ENCODE peak calls at places on chromosomes 13 and 19, in four cellular contexts. B, D, M and Q are unnamed samples.

GRCh38 chr13:25847635-25848616 is 203.9 kb downstream of the SHISA2 start:
- DNase-seq in B (no peak), D (no peak), M (no peak), Q (no peak)

GRCh38 chr19:12867120-12868099 is 13.8 kb downstream of the DNASE2 start:
- DNase-seq in B (no peak), D (no peak), M (peak; percentile 96), Q (peak; percentile 53)

GRCh38 chr19:14479309-14479984 is 4.3 kb upstream of the PTGER1 start:
- DNase-seq in B (no peak), D (no peak), M (no peak), Q (no peak)

GRCh38 chr13:45781553-45782326 is 69.8 kb downstream of the SIAH3 start:
- DNase-seq in B (no peak), D (no peak), M (no peak), Q (no peak)

GRCh38 chr19:16320987-16321386 is 3.6 kb upstream of the KLF2 start:
- DNase-seq in B (no peak), D (no peak), M (no peak), Q (no peak)

GRCh38 chr19:17749912-17750317 is 1.4 kb upstream of the FCHO1 start:
- DNase-seq in B (no peak), D (no peak), M (no peak), Q (no peak)

GRCh38 chr13:113651511-113652403 is 6.2 kb downstream of the ATP4B start:
- DNase-seq in B (no peak), D (no peak), M (no peak), Q (no peak)

GRCh38 chr13:108276060-108276459 is 6.5 kb downstream of the TNFSF13B start:
- DNase-seq in B (no peak), D (no peak), M (no peak), Q (no peak)

GRCh38 chr13:45786293-45786920 is 65.1 kb downstream of the SIAH3 start:
- DNase-seq in B (no peak), D (no peak), M (no peak), Q (no peak)

GRCh38 chr13:113653264-113654174 is 4.5 kb downstream of the ATP4B start:
- DNase-seq in B (no peak), D (no peak), M (no peak), Q (no peak)

GRCh38 chr13:48456546-48456945 is 43.6 kb upstream of the LPAR6 start:
- DNase-seq in B (no peak), D (no peak), M (no peak), Q (no peak)

GRCh38 chr13:25806304-25806974 is 245.4 kb downstream of the SHISA2 start:
- DNase-seq in B (no peak), D (no peak), M (no peak), Q (no peak)

GRCh38 chr13:54175470-54175869 is 1146.9 kb downstream of the OLFM4 start:
- DNase-seq in B (no peak), D (no peak), M (no peak), Q (no peak)

GRCh38 chr13:47592256-47592655 is 408.8 kb downstream of the SUCLA2 start:
- DNase-seq in B (no peak), D (no peak), M (no peak), Q (no peak)

GRCh38 chr19:48615145-48616040 is 517 bp upstream of the FAM83E start:
- DNase-seq in B (no peak), D (no peak), M (no peak), Q (no peak)

GRCh38 chr19:55467236-55468053 is 2.9 kb upstream of the C19orf85 start:
- DNase-seq in B (no peak), D (no peak), M (peak; percentile 90), Q (no peak)

GRCh38 chr19:10191347-10191746 is 3.4 kb downstream of the DNMT1 start:
- DNase-seq in B (no peak), D (no peak), M (no peak), Q (peak; percentile 59)

GRCh38 chr13:97492684-97493371 is 58.9 kb downstream of the RAP2A start:
- DNase-seq in B (no peak), D (no peak), M (no peak), Q (no peak)

GRCh38 chr13:46687810-46688209 is 109.2 kb downstream of the ESD start:
- DNase-seq in B (no peak), D (no peak), M (no peak), Q (no peak)

GRCh38 chr19:1401138-1401888 is at the start of gene GAMT:
- DNase-seq in B (no peak), D (no peak), M (peak; percentile 79), Q (no peak)

GRCh38 chr19:43499042-43499441 is 5.5 kb downstream of the PHLDB3 start:
- DNase-seq in B (no peak), D (no peak), M (no peak), Q (no peak)

GRCh38 chr19:13699786-13700185 is 64.5 kb upstream of the MRI1 start:
- DNase-seq in B (no peak), D (no peak), M (no peak), Q (no peak)

GRCh38 chr19:56667311-56667870 is 4.2 kb downstream of the ZNF835 start:
- DNase-seq in B (no peak), D (no peak), M (no peak), Q (no peak)

GRCh38 chr13:45412274-45413049 is 5.7 kb downstream of the SLC25A30 start:
- DNase-seq in B (no peak), D (no peak), M (no peak), Q (no peak)

GRCh38 chr19:35109395-35110112 is 6.1 kb upstream of the FXYD3 start:
- DNase-seq in B (peak; percentile 44), D (no peak), M (no peak), Q (peak; percentile 71)

GRCh38 chr13:93552596-93552995 is 326.0 kb downstream of the GPC6 start:
- DNase-seq in B (no peak), D (no peak), M (no peak), Q (no peak)

GRCh38 chr13:32165791-32166190 is 134.2 kb downstream of the FRY start:
- DNase-seq in B (no peak), D (no peak), M (no peak), Q (no peak)

DNA sequence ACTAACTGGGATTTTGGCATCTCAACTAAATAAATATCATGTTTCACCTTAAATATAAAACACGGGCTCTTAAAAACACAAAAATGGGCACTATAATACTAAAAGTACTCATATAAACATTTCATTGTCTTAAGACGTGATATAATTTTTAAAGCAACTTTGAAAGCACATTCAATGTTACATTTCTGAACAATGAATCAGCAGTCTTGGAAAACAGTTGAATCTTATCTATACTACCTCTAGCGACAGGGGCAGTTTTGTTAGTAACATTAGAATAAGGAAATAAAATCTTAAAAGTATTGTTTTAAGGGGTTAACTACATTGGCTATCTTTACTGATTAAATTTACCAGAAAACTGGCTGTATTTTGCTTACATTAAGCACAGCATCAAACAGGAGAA is 156.9 kb downstream of the UGGT2 start:
- DNase-seq in B (no peak), D (no peak), M (no peak), Q (no peak)
- TF ChIP-seq POLR2A in B (no peak), D (no peak), M (no peak), Q (no peak)

GRCh38 chr13:94999871-95000270 is 287.5 kb upstream of the SOX21 start:
- DNase-seq in B (no peak), D (no peak), M (no peak), Q (no peak)

GRCh38 chr13:94997126-94997525 is 284.8 kb upstream of the SOX21 start:
- DNase-seq in B (no peak), D (no peak), M (no peak), Q (no peak)

GRCh38 chr13:95002968-95003813 is 290.8 kb upstream of the SOX21 start:
- DNase-seq in B (no peak), D (no peak), M (no peak), Q (no peak)

GRCh38 chr13:95005300-95005699 is 293.0 kb upstream of the SOX21 start:
- DNase-seq in B (no peak), D (no peak), M (no peak), Q (no peak)

DNA sequence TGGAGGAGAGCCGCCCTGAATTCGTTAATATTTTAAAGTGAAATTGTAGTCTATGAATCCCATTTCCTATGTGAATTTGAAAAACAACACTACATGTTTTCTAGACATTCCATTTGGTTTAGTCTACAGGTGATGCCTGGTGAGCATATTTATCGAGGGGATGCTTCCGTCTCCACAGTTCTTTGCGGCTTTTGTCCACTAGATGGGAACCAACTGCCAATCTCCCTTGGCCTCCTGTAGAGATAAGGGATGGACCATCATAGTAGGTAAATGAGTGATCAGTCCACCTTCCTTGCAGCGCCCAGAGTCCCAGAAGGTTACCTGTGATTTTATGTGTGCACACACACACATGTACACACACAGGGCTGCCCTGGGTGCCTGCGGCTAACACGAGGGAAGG is 289.8 kb upstream of the SOX21 start:
- DNase-seq in B (no peak), D (no peak), M (no peak), Q (no peak)
- TF ChIP-seq POLR2A in B (no peak), D (no peak), M (no peak), Q (no peak)

DNA sequence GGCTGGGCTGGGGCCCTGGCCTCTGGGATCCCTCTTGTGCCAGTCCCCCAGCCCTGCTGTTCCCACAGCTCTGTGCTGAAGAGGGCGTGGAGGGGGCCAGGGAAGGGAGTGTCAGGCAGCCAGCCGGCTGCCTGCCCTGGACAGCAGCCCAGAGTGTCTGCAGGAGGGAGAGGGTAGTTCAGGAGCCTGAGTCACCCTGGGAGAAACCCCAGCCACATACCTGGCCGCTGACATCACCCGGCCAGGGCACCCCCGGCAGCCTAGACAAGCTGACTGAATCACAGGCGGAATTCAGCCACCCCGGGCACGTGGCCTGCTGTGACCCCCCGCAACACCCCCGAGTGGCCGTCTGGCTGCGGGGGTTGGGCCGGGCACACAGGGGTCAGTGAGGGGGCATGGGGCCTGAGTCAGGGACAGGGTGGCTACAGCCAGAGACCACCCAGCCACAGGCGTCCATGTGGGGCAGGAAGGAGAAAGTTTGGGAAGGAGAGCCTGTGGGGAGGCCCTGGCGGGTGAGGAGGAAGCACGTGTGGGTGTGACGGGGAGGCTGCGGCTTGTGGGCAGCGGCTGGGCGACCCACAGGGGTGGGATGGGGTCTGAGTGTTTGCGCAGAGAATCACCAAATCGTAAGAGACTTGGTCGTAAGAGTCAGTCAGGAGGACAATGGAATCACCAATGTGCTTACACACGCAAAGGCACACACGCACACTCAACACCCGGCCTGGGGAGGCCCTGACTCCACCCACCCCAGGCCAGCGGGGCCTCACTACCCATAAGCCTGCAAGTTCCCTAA is 11.9 kb upstream of the FOSB start:
- DNase-seq in B (peak; percentile 87), D (peak; percentile 88), M (no peak), Q (peak; percentile 98)
- TF ChIP-seq POLR2A in B (no peak), D (no peak), M (no peak), Q (no peak)

GRCh38 chr19:49875177-49875576 is 2.0 kb downstream of the AKT1S1 start:
- DNase-seq in B (no peak), D (no peak), M (no peak), Q (no peak)
- TF ChIP-seq POLR2A in B (no peak), D (no peak), M (no peak), Q (no peak)

DNA sequence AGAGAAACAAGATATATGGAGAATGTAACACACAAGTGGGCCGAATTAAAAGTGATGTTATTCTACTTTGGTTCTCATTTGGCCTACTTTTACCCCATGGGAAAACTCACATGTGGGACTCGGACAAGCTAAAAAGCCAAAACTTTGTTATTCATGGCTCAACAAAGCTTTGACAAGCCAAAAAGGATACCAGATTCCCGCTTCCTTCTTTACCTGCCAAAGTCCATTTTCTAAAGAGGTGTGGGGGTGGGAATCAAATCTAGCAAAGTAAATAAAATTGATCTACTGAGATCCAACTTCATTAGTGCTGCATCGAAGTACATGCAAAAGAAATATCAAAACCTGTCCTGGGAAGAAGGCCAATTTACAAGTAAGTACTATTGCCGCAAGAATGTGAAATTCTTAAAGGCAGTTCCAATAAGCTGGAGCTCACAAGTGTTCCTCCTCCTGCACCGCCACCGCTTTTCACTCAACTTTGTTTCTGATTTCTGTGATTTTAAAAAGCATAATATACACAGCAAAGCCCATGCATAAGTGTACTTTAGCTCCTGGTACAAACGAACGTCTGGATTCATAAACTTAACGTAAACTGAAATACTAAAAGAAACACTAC is 1.1 kb downstream of the LNX2 start:
- DNase-seq in B (no peak), D (no peak), M (no peak), Q (no peak)
- TF ChIP-seq POLR2A in B (no peak), D (no peak), M (no peak), Q (no peak)

GRCh38 chr19:42268142-42268703 is 829 bp upstream of the CIC start:
- DNase-seq in B (peak; percentile 100), D (peak; percentile 100), M (peak; percentile 90), Q (peak; percentile 100)
- TF ChIP-seq POLR2A in B (peak; percentile 87), D (no peak), M (peak; percentile 39), Q (peak; percentile 72)